ENCODE peak calls at places on chromosomes 11 and 22, in four cellular contexts. X, O, D and M are unnamed samples.

GRCh38 chr11:117959438-117960149 is 26.6 kb upstream of the IL10RA start:
- DNase-seq in X (no peak), O (no peak), D (no peak), M (no peak)

GRCh38 chr11:19903620-19904069 is 191.0 kb downstream of the NAV2 start:
- DNase-seq in X (no peak), O (peak; percentile 46), D (peak; percentile 92), M (peak; percentile 80)

GRCh38 chr22:21867528-21868266 is at the start of gene MAPK1:
- DNase-seq in X (peak; percentile 98), O (peak; percentile 95), D (peak; percentile 96), M (peak; percentile 94)

GRCh38 chr11:48104562-48104924 is 112.1 kb upstream of the OR4B1 start:
- DNase-seq in X (no peak), O (no peak), D (no peak), M (no peak)

GRCh38 chr11:2390871-2391662 is 9.5 kb upstream of the TSSC4 start:
- DNase-seq in X (no peak), O (peak; percentile 77), D (peak; percentile 50), M (peak; percentile 74)

GRCh38 chr11:83249972-83250593 is 36.1 kb downstream of the CCDC90B start:
- DNase-seq in X (no peak), O (no peak), D (peak; percentile 23), M (no peak)

GRCh38 chr11:127493330-127493729 is 492.8 kb upstream of the KIRREL3 start:
- DNase-seq in X (no peak), O (no peak), D (peak; percentile 41), M (no peak)

GRCh38 chr11:2821891-2822290 is 63.7 kb downstream of the CDKN1C start:
- DNase-seq in X (no peak), O (no peak), D (no peak), M (no peak)

GRCh38 chr11:72652871-72653615 is 21.2 kb downstream of the PDE2A start:
- DNase-seq in X (no peak), O (no peak), D (peak; percentile 17), M (no peak)

GRCh38 chr11:73528877-73529530 is 68.9 kb downstream of the FAM168A start:
- DNase-seq in X (no peak), O (no peak), D (no peak), M (no peak)

GRCh38 chr11:74978041-74978440 is 10.7 kb upstream of the NEU3 start:
- DNase-seq in X (no peak), O (no peak), D (no peak), M (no peak)

GRCh38 chr11:113991170-113991569 is 16.3 kb downstream of the HTR3A start:
- DNase-seq in X (no peak), O (no peak), D (peak; percentile 47), M (peak; percentile 31)

GRCh38 chr11:102177126-102177525 is 66.9 kb downstream of the YAP1 start:
- DNase-seq in X (no peak), O (no peak), D (no peak), M (no peak)

GRCh38 chr11:88308576-88308975 is 29.0 kb downstream of the CTSC start:
- DNase-seq in X (no peak), O (no peak), D (no peak), M (no peak)

GRCh38 chr22:49405590-49405989 is 422.1 kb downstream of the BRD1 start:
- DNase-seq in X (no peak), O (no peak), D (peak; percentile 5), M (no peak)

GRCh38 chr11:1665313-1665712 is 31.7 kb upstream of the KRTAP5-6 start:
- DNase-seq in X (no peak), O (no peak), D (no peak), M (no peak)

GRCh38 chr11:133898031-133898769 is 52.9 kb upstream of the SPATA19 start:
- DNase-seq in X (no peak), O (no peak), D (peak; percentile 12), M (no peak)

GRCh38 chr22:20236052-20236717 is 31.9 kb downstream of the RTN4R start:
- DNase-seq in X (no peak), O (no peak), D (no peak), M (no peak)

GRCh38 chr11:76155455-76156232 is 50.7 kb downstream of the WNT11 start:
- DNase-seq in X (no peak), O (no peak), D (no peak), M (no peak)

GRCh38 chr22:48376936-48377335 is 1450.7 kb downstream of the BRD1 start:
- DNase-seq in X (peak; percentile 51), O (no peak), D (no peak), M (no peak)

GRCh38 chr11:64334764-64335741 is 5.0 kb upstream of the CCDC88B start:
- DNase-seq in X (no peak), O (peak; percentile 81), D (no peak), M (no peak)

GRCh38 chr11:124592627-124593026 is 18.6 kb upstream of the PANX3 start:
- DNase-seq in X (no peak), O (no peak), D (no peak), M (no peak)

GRCh38 chr11:123386746-123387510 is 43.1 kb upstream of the GRAMD1B start:
- DNase-seq in X (no peak), O (no peak), D (no peak), M (no peak)

GRCh38 chr11:72221386-72221785 is 3.2 kb upstream of the INPPL1 start:
- DNase-seq in X (peak; percentile 81), O (no peak), D (peak; percentile 13), M (no peak)

GRCh38 chr22:46792841-46793261 is 30.4 kb downstream of the TBC1D22A start:
- DNase-seq in X (peak; percentile 72), O (no peak), D (no peak), M (no peak)

GRCh38 chr22:22959147-22959827 is 71.7 kb downstream of the IGLL5 start:
- DNase-seq in X (peak; percentile 86), O (peak; percentile 66), D (peak; percentile 91), M (peak; percentile 83)

GRCh38 chr11:1384206-1384965 is 5.3 kb upstream of the BRSK2 start:
- DNase-seq in X (peak; percentile 85), O (peak; percentile 18), D (no peak), M (no peak)

DNA sequence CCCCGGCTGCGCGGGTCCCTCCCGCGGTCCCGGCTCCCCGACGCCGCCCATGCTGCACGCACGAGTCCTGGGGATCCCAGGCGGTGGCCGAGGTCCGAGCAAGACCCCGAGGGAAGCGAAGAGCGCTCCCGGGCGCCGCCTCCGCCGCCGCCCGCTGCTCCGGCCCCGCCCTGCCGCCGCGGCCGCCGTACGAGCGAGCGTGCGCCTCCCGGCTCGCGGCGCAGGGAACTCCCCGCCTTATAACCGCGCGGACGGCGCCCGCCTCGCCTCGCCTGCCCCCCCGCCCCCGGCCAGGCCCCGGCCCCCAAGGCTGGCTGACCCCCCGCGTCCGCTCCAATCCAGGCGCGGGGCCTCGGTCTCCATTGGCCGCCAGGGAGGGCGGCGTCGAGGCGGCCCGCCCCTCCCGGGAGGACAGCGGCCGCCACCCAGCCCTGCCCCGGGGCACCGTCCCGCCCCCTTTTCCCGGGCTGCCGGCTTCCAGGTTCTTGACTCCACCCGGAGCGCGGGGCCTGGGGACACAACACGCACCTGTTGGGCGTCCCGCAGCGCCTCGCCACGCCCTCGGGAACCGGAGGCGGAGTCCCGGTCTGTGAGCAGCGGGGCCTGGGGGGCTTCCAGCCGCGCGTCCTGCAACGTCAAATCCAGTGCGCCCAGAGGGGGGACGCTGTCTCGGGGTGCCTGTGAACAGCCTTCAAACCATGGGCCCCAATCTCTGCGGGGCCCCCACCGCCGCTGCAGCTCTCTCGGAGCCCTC is at the start of gene FADS3:
- DNase-seq in X (peak; percentile 94), O (peak; percentile 93), D (peak; percentile 88), M (peak; percentile 88)
- TF ChIP-seq POLR2A in X (no peak), O (no peak), D (no peak), M (peak; percentile 36)

DNA sequence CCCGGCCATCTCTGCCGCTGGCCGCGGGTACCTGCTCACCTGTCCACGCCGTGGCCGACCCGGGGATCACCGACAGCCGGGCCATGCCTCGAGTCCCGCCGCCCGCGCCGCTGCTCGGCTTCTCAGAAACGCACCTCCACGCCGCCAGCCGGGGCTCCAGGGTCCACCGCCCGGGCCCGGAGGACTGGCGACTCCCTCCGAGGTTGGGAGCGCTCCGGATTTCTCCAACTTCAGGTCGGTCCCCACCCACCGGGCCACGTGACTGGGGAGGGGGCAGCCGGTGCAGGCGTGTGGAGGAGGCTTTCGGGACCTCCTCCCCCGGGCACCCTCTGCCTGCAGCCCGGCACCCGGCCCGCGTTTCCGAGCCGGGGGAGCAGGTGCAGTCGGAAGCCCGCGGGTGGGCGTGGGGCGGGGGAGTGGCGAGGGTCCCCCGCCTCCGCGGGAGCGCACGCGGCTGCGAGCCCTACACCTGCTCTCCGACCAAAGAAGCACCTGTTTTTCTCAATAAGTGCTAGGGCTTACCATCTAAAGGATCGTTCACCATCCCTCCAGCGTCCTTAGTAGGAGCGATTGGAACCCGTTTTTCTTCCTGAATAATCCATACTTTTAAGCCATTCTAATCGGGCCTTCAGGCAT is 627 bp upstream of the NRIP3 start:
- DNase-seq in X (peak; percentile 83), O (no peak), D (peak; percentile 22), M (peak; percentile 37)
- H3K4me3 ChIP-seq in X (peak overlapping the region; percentile 42), O (peak overlapping the region; percentile 50), D (peak overlapping the region; percentile 53), M (peak overlapping the region; percentile 42)

GRCh38 chr22:31691408-31691807 is 29.4 kb upstream of the PISD start:
- DNase-seq in X (no peak), O (no peak), D (no peak), M (no peak)
- H3K4me1 ChIP-seq in X (no peaks in the 10 kb centered on the region), O (no peaks in the 10 kb centered on the region), D (no peaks in the 10 kb centered on the region), M (no peaks in the 10 kb centered on the region)

GRCh38 chr11:130188585-130189347 is 29.2 kb downstream of the ST14 start:
- DNase-seq in X (no peak), O (no peak), D (no peak), M (no peak)

GRCh38 chr11:130188047-130188446 is 28.5 kb downstream of the ST14 start:
- DNase-seq in X (no peak), O (no peak), D (no peak), M (no peak)

GRCh38 chr11:130190371-130190881 is 30.8 kb downstream of the ST14 start:
- DNase-seq in X (no peak), O (no peak), D (no peak), M (no peak)

GRCh38 chr11:130191896-130192295 is 32.3 kb downstream of the ST14 start:
- DNase-seq in X (no peak), O (no peak), D (no peak), M (no peak)

GRCh38 chr11:130189492-130190210 is 30.1 kb downstream of the ST14 start:
- DNase-seq in X (no peak), O (no peak), D (no peak), M (no peak)
- TF ChIP-seq POLR2A in X (no peak), O (no peak), D (no peak), M (no peak)

GRCh38 chr11:111264646-111265045 is 19.1 kb downstream of the POU2AF2 start:
- DNase-seq in X (no peak), O (no peak), D (no peak), M (no peak)

GRCh38 chr11:111269146-111269868 is 23.8 kb downstream of the POU2AF2 start:
- DNase-seq in X (no peak), O (no peak), D (peak; percentile 25), M (no peak)

GRCh38 chr11:111260761-111261160 is 15.2 kb downstream of the POU2AF2 start:
- DNase-seq in X (no peak), O (no peak), D (no peak), M (no peak)

GRCh38 chr11:111259871-111260270 is 14.3 kb downstream of the POU2AF2 start:
- DNase-seq in X (no peak), O (no peak), D (no peak), M (no peak)

DNA sequence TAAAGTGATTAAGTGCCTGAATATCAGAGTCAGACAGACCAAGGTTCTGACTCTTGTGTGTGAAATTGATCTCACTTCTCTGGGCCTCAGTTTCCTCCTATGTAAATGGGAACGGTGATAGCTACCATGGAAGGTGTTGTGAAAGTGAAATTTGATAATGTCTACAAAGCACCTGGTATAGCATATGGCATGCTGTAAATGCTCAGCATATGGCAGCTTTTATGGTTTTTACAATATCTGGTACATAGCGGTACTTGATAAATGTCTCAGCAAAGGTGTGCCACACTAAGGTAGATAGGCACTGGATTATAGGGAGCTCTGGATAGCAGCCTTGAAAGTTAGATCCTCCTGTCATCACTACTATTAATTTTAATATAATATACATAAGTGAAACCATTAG is 19.9 kb downstream of the POU2AF2 start:
- DNase-seq in X (no peak), O (no peak), D (no peak), M (no peak)
- H3K4me3 ChIP-seq in X (no peak overlapping the region), O (no peak overlapping the region), D (no peak overlapping the region), M (no peak overlapping the region)